ENCODE peak calls at places on chromosomes 16 and 17, in seven cellular contexts. C, M, Z, U, P, L and E are unnamed samples.

GRCh38 chr16:27256861-27257260 is 11.7 kb downstream of the NSMCE1 start:
- DNase-seq in U (no peak), C (no peak), P (no peak), M (no peak), L (no peak), Z (no peak), E (no peak)

GRCh38 chr17:64147110-64148016 is 17.4 kb upstream of the ERN1 start:
- DNase-seq in M (no peak), U (peak), Z (no peak), P (peak), L (no peak), C (no peak), E (peak)

GRCh38 chr16:2090819-2091721 is 43.3 kb downstream of the TSC2 start:
- DNase-seq in U (peak), M (peak), L (peak), P (peak), C (peak), Z (peak), E (peak)

GRCh38 chr16:79213214-79213613 is 387.3 kb downstream of the MAF start:
- DNase-seq in Z (no peak), P (no peak), L (no peak), U (no peak), M (no peak), C (no peak), E (peak)

GRCh38 chr17:31310260-31310659 is 3.6 kb downstream of the EVI2B start:
- DNase-seq in Z (no peak), M (no peak), P (no peak), U (no peak), L (peak), C (no peak), E (no peak)

GRCh38 chr17:2346475-2346874 is 9.2 kb downstream of the SGSM2 start:
- DNase-seq in P (no peak), Z (no peak), L (no peak), M (no peak), U (no peak), C (no peak), E (no peak)

GRCh38 chr16:74811911-74812310 is 37.3 kb upstream of the FA2H start:
- DNase-seq in L (no peak), P (no peak), C (no peak), Z (no peak), U (no peak), M (no peak), E (no peak)

GRCh38 chr16:79348521-79349306 is 251.8 kb downstream of the MAF start:
- DNase-seq in Z (no peak), P (no peak), U (no peak), C (no peak), M (no peak), L (no peak), E (no peak)

GRCh38 chr16:67928561-67929364 is 2.9 kb downstream of the CTRL start:
- DNase-seq in M (peak), P (peak), U (peak), Z (peak), L (peak), C (peak), E (peak)

GRCh38 chr16:15461376-15461775 is 27.0 kb downstream of the BMERB1 start:
- DNase-seq in L (no peak), C (no peak), M (no peak), U (no peak), P (no peak), Z (peak), E (no peak)

GRCh38 chr17:64015447-64015846 is 5.0 kb downstream of the ICAM2 start:
- DNase-seq in P (no peak), M (no peak), U (no peak), C (peak), L (no peak), Z (no peak), E (no peak)

GRCh38 chr17:64706224-64707076 is 44.3 kb upstream of the SMURF2 start:
- DNase-seq in L (no peak), M (no peak), U (no peak), C (peak), P (peak), Z (no peak), E (peak)

GRCh38 chr17:82049521-82049971 is 2.1 kb downstream of the RFNG start:
- DNase-seq in M (no peak), P (no peak), U (no peak), Z (no peak), C (no peak), L (no peak), E (no peak)

GRCh38 chr16:9441021-9441420 is 349.6 kb downstream of the HAPSTR1 start:
- DNase-seq in P (no peak), U (no peak), Z (no peak), C (peak), M (peak), L (no peak), E (peak)

DNA sequence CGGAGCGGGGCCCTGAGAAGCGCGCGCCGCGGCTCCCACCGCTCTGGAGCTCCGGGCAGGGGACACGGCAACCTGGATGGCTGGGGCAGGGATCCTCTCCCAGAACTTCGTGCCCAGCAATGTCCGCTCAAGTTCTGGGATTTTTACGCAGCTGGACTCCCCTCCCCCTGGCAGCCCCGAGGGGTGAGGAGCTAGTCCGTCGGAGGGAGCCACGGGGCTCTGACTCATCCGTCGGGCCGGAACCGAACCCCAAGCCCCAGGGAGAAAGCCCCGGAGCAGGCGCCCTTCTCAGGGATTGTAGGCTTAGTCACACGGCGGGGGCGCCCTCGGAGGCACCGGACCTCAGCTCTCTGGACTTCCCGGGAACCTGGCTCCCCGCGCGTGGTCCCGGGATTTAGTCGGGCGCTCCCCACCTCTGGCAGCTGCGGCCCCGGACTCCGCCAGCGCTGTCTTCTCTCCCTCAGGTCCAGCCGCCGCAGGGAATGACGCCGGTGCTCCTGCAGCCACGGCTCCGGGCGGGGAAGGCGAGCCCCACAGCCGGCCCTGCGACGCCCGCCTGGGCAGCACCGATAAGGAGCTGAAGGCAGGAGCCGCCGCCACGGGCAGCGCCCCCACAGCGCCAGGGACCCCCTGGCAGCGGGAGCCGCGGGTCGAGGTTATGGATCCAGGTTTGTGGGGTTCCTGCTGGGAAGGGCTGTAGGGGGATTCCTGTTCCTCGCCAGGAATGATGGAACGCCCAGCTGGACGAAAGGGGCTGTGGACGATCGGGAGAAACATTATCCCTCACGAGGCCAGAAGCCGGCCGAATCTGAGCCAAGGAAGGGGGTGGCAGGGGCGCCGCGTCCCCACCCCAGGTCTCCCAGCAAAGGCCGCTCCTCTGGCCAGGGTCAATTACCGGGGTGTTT is 830 bp downstream of the SPHK1 start:
- DNase-seq in M (peak), L (peak), C (peak), Z (no peak), P (peak), U (peak), E (no peak)
- H3K4me3 ChIP-seq in M (peak), L (peak), C (peak), Z (peak), P (peak), U (peak), E (no peak)

DNA sequence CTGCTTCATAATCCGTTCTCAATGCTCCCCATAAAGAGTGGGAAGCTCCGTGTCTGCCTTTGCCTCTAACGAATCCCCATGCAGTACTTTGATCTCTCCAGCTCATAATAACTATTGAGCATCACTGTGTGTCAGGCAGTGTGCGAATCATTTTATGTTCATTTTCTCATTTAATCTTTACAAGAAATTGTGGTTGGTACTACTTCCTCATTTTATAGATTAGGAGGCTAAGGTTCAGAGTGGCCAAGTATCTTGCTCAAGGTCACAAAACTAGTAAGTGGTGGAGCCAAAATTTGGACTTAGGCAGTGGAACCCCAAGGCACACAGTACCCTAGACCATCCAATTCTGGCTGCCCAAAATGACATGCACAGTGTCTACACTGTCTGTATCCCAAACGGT is 44.8 kb downstream of the ABCC12 start:
- DNase-seq in P (no peak), C (no peak), M (no peak), Z (no peak), U (no peak), L (no peak), E (no peak)
- H3K4me3 ChIP-seq in P (no peak), C (no peak), M (no peak), Z (no peak), U (no peak), L (no peak), E (no peak)

GRCh38 chr17:57859601-57860413 is 10.0 kb upstream of the MRPS23 start:
- DNase-seq in L (no peak), M (no peak), C (no peak), U (no peak), Z (no peak), P (no peak), E (no peak)

GRCh38 chr17:57860414-57860999 is 10.7 kb upstream of the MRPS23 start:
- DNase-seq in C (no peak), L (no peak), M (no peak), U (no peak), P (no peak), Z (no peak), E (no peak)

GRCh38 chr17:57862410-57862989 is 12.7 kb upstream of the MRPS23 start:
- DNase-seq in P (no peak), Z (no peak), L (no peak), M (no peak), U (no peak), C (no peak), E (no peak)

GRCh38 chr17:57861737-57862409 is 12.0 kb upstream of the MRPS23 start:
- DNase-seq in P (peak), C (peak), M (peak), Z (no peak), L (no peak), U (peak), E (peak)

DNA sequence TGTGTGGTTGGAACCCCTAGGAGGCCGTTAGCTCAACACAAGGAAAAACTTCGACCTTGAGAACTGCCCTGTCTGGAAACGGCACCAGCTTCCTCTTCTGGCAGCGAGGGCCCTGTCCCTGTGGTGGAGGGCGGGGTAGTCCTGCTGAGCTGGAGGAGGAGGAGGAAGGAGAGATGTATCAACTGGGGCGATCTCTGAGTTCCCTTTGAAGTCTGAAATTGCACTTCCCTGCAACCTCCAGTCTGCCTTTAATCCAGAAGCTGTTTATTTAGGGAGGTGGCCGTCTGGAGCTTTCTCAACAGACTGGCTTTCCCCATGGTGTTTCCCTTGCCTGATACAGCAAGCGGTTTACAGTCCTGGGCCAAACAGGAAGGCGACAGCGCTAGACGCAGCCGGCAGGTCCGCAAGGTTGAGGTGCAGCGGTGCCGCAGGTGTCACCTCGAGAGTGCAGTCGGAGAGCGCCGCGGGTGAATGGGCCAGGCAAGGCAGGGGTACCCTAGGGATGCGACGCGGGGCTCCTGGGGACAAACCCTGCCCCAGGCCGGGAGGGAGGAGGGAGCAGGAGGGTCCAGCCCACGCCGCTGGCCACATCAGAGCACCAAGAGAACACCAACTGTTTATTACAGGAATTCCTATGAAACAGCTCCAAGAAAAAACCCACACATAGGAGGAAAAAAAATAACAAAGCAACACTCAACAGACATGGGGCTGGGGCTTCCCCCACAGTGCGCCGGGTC is 11.3 kb upstream of the MRPS23 start:
- DNase-seq in C (peak), U (peak), Z (peak), L (peak), M (peak), P (peak), E (peak)
- H3K4me3 ChIP-seq in C (peak), U (peak), Z (peak), L (peak), M (peak), P (peak), E (no peak)

DNA sequence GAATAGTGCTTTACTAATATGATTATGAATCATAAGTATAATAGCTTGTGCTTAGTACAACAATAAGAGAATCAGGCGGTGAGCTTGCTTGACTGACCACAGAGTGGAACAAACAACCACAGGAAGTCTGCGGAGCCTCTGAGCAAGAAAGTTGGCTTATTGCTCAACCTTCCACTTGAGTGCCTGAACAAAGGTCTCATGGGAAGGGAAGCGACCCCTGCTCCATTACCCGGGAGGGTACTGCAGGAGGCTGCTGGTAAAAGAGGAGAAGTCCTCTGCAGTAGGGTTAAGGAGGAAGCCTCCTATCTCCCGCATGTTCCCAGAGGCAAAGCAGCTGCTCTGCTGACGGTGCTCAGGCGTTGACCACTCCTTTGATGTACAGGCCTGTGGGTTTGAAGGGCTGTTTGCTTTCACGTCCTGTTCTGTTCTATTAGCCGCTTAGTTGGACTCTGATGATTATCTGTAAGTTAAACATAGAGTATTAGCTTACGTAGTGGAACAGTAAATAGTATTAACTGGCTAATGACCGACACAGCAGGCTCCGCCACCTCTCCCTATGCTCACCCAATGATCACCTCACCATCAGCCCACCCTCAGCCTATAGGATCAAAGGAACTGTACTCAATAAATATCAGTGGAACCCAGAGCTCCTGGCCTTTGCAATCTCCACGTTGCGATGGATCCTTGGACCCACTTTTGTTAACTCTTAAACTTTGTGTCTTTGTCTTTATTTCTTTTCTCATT is 17.5 kb downstream of the ALOX15B start:
- DNase-seq in M (no peak), U (peak), L (no peak), Z (peak), P (peak), C (peak), E (peak)
- H3K4me3 ChIP-seq in M (no peak), U (no peak), L (no peak), Z (no peak), P (no peak), C (no peak), E (no peak)

DNA sequence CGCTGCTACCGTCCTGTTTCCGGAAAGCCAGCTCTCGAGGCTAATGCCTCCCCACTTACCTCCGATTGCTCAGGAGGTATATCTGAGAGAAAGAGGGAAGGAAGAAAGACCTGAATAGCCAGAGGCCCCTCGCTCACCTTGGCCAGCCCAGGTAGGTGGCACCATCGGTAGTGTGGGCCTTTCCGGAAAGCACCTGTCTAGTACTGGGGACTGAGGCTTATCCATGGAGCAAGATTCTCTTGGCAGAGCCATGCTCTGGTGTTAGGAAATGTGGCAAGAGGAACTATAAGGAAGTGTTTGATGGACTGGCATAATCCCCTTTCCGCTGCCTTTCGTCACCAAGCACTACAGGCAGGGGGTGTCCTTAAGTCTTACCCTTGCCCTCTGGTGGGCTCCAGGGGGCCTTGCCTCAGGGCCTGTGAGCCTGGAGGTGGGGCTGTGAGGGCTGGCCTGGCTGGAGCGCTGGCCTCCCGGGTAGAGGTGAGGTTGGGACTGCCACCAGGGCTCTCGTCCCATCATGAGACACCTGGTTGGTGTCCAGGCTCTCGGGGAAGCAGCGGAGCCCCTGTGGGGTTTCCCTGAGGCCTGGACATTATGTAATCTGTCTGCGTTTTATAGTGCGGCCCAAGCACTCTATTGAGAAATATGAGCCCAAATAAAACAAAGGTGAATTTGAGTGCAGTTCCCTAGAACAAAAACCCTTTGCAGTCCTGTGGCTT is 2.9 kb downstream of the CMIP start:
- DNase-seq in Z (no peak), U (peak), L (no peak), C (peak), P (no peak), M (peak), E (peak)
- H3K4me3 ChIP-seq in Z (peak), U (peak), L (no peak), C (peak), P (peak), M (peak), E (peak)

DNA sequence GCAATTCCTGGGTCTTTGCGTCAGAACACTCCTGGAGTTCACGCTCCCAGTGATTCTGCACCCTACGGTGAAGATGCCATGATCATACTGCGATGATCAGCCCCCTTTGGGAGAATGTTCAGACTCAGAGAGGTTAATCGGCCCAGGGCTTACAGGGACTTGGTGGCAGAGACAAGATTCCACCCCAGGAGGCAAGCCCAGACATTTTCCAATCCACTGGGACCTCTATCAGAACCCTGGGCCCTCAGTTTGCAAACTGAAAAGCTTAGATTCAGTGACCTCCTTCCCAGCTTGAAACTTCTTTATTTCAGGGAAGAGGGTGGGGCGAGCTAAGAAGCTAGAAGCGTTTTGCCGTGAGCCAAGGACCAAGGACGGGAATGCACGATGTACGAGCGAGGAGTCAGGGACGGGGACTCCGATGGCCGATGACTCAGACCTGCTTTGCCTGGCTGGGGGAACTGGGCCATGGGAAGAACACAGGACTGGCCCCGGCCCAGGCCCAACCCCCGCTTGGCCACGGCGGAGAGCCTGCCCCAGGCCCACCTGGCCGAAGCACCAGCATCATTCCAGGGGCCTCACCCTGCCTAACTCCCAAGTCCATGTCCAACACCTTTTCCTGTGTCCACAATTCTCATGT is 34.7 kb downstream of the SOCS3 start:
- DNase-seq in L (no peak), U (peak), M (peak), C (no peak), P (peak), Z (no peak), E (no peak)
- H3K4me3 ChIP-seq in L (no peak), U (no peak), M (no peak), C (no peak), P (peak), Z (no peak), E (no peak)